ENCODE peak calls at places on chromosome 18, in five cellular contexts. One of them, this sample, is unnamed.

GRCh38 chr18:21281611-21282010 is 39.6 kb downstream of the GREB1L start:
- DNase-seq in naive thymus-derived CD8-positive, alpha-beta T cell: no peak
- DNase-seq in activated CD4-positive, alpha-beta memory T cell treated with anti-CD3 and anti-CD28 coated beads for 36 hours: no peak
- DNase-seq in upper lobe of right lung: no peak
- DNase-seq in spleen: no peak
- DNase-seq in this sample: no peak

GRCh38 chr18:55031164-55031563 is 71.9 kb upstream of the CCDC68 start:
- DNase-seq in naive thymus-derived CD8-positive, alpha-beta T cell: no peak
- DNase-seq in spleen: no peak
- DNase-seq in activated CD4-positive, alpha-beta memory T cell treated with anti-CD3 and anti-CD28 coated beads for 36 hours: no peak
- DNase-seq in upper lobe of right lung: no peak
- DNase-seq in this sample: no peak

GRCh38 chr18:50518787-50519520 is 40.9 kb upstream of the MAPK4 start:
- DNase-seq in activated CD4-positive, alpha-beta memory T cell treated with anti-CD3 and anti-CD28 coated beads for 36 hours: no peak
- DNase-seq in spleen: no peak
- DNase-seq in upper lobe of right lung: no peak
- DNase-seq in naive thymus-derived CD8-positive, alpha-beta T cell: no peak
- DNase-seq in this sample: no peak

GRCh38 chr18:69490813-69491212 is 90.1 kb downstream of the DOK6 start:
- DNase-seq in upper lobe of right lung: no peak
- DNase-seq in spleen: no peak
- DNase-seq in activated CD4-positive, alpha-beta memory T cell treated with anti-CD3 and anti-CD28 coated beads for 36 hours: no peak
- DNase-seq in naive thymus-derived CD8-positive, alpha-beta T cell: no peak
- DNase-seq in this sample: no peak

GRCh38 chr18:9392726-9393125 is 58.2 kb downstream of the TWSG1 start:
- DNase-seq in spleen: no peak
- DNase-seq in upper lobe of right lung: no peak
- DNase-seq in naive thymus-derived CD8-positive, alpha-beta T cell: no peak
- DNase-seq in activated CD4-positive, alpha-beta memory T cell treated with anti-CD3 and anti-CD28 coated beads for 36 hours: no peak
- DNase-seq in this sample: no peak

GRCh38 chr18:69617888-69618287 is 217.2 kb downstream of the DOK6 start:
- DNase-seq in activated CD4-positive, alpha-beta memory T cell treated with anti-CD3 and anti-CD28 coated beads for 36 hours: no peak
- DNase-seq in upper lobe of right lung: no peak
- DNase-seq in spleen: no peak
- DNase-seq in naive thymus-derived CD8-positive, alpha-beta T cell: no peak
- DNase-seq in this sample: no peak

GRCh38 chr18:45690975-45691815 is 32.8 kb upstream of the SLC14A1 start:
- DNase-seq in upper lobe of right lung: peak; percentile 79
- DNase-seq in naive thymus-derived CD8-positive, alpha-beta T cell: peak; percentile 74
- DNase-seq in activated CD4-positive, alpha-beta memory T cell treated with anti-CD3 and anti-CD28 coated beads for 36 hours: peak; percentile 84
- DNase-seq in spleen: peak; percentile 87
- DNase-seq in this sample: peak; percentile 63

GRCh38 chr18:39764848-39765247 is 2190.2 kb upstream of the PIK3C3 start:
- DNase-seq in upper lobe of right lung: no peak
- DNase-seq in naive thymus-derived CD8-positive, alpha-beta T cell: no peak
- DNase-seq in spleen: no peak
- DNase-seq in activated CD4-positive, alpha-beta memory T cell treated with anti-CD3 and anti-CD28 coated beads for 36 hours: no peak
- DNase-seq in this sample: no peak

GRCh38 chr18:79740741-79741700 is 56.7 kb upstream of the KCNG2 start:
- DNase-seq in activated CD4-positive, alpha-beta memory T cell treated with anti-CD3 and anti-CD28 coated beads for 36 hours: no peak
- DNase-seq in spleen: peak; percentile 33
- DNase-seq in naive thymus-derived CD8-positive, alpha-beta T cell: no peak
- DNase-seq in upper lobe of right lung: peak; percentile 40
- DNase-seq in this sample: peak; percentile 17

GRCh38 chr18:67766930-67767329 is 250.4 kb upstream of the DSEL start:
- DNase-seq in naive thymus-derived CD8-positive, alpha-beta T cell: no peak
- DNase-seq in spleen: no peak
- DNase-seq in upper lobe of right lung: no peak
- DNase-seq in activated CD4-positive, alpha-beta memory T cell treated with anti-CD3 and anti-CD28 coated beads for 36 hours: no peak
- DNase-seq in this sample: no peak

GRCh38 chr18:55317832-55318231 is 270.2 kb downstream of the TCF4 start:
- DNase-seq in spleen: no peak
- DNase-seq in activated CD4-positive, alpha-beta memory T cell treated with anti-CD3 and anti-CD28 coated beads for 36 hours: no peak
- DNase-seq in naive thymus-derived CD8-positive, alpha-beta T cell: no peak
- DNase-seq in upper lobe of right lung: no peak
- DNase-seq in this sample: no peak

GRCh38 chr18:48007955-48008701 is 77.7 kb upstream of the SMAD2 start:
- DNase-seq in naive thymus-derived CD8-positive, alpha-beta T cell: peak; percentile 54
- DNase-seq in activated CD4-positive, alpha-beta memory T cell treated with anti-CD3 and anti-CD28 coated beads for 36 hours: peak; percentile 43
- DNase-seq in upper lobe of right lung: peak; percentile 88
- DNase-seq in spleen: peak; percentile 88
- DNase-seq in this sample: no peak

This sample was measured in CD14-positive monocyte.